ENCODE peak calls at places on chromosomes 16 and 17, in six cellular contexts. One of them, this sample, is unnamed. For H3K4me1 and H3K27me3, the result is how much of the 10 kb centered on the place peaks cover.

GRCh38 chr17:39244016-39244599 is 18.4 kb upstream of the STAC2 start:
- DNase-seq in upper lobe of right lung: no peak
- DNase-seq in small intestine: no peak
- DNase-seq in H1: no peak
- DNase-seq in CD8-positive, alpha-beta memory T cell: no peak
- DNase-seq in sigmoid colon: peak
- DNase-seq in this sample: no peak

GRCh38 chr17:46841561-46842379 is 9.6 kb upstream of the WNT9B start:
- DNase-seq in small intestine: no peak
- DNase-seq in H1: peak
- DNase-seq in upper lobe of right lung: no peak
- DNase-seq in sigmoid colon: no peak
- DNase-seq in CD8-positive, alpha-beta memory T cell: no peak
- DNase-seq in this sample: no peak

GRCh38 chr17:27624555-27624954 is 6.4 kb upstream of the LGALS9 start:
- DNase-seq in small intestine: no peak
- DNase-seq in sigmoid colon: no peak
- DNase-seq in CD8-positive, alpha-beta memory T cell: no peak
- DNase-seq in H1: no peak
- DNase-seq in upper lobe of right lung: no peak
- DNase-seq in this sample: no peak

GRCh38 chr17:62950067-62950466 is 16.0 kb upstream of the TANC2 start:
- DNase-seq in upper lobe of right lung: no peak
- DNase-seq in sigmoid colon: no peak
- DNase-seq in H1: no peak
- DNase-seq in CD8-positive, alpha-beta memory T cell: no peak
- DNase-seq in small intestine: peak
- DNase-seq in this sample: no peak

GRCh38 chr17:2406903-2407790 is 6.3 kb upstream of the MNT start:
- DNase-seq in H1: no peak
- DNase-seq in upper lobe of right lung: no peak
- DNase-seq in small intestine: peak
- DNase-seq in sigmoid colon: peak
- DNase-seq in CD8-positive, alpha-beta memory T cell: no peak
- DNase-seq in this sample: no peak

GRCh38 chr17:15946611-15947120 is 1.7 kb downstream of the ADORA2B start:
- DNase-seq in upper lobe of right lung: peak
- DNase-seq in H1: no peak
- DNase-seq in CD8-positive, alpha-beta memory T cell: no peak
- DNase-seq in sigmoid colon: peak
- DNase-seq in small intestine: no peak
- DNase-seq in this sample: no peak

GRCh38 chr16:30901201-30902069 is 5.0 kb downstream of the CTF1 start:
- DNase-seq in CD8-positive, alpha-beta memory T cell: no peak
- DNase-seq in upper lobe of right lung: no peak
- DNase-seq in sigmoid colon: no peak
- DNase-seq in H1: no peak
- DNase-seq in small intestine: no peak
- DNase-seq in this sample: no peak

GRCh38 chr17:56601613-56602012 is 8.1 kb downstream of the NOG start:
- DNase-seq in upper lobe of right lung: no peak
- DNase-seq in CD8-positive, alpha-beta memory T cell: no peak
- DNase-seq in small intestine: no peak
- DNase-seq in H1: no peak
- DNase-seq in sigmoid colon: no peak
- DNase-seq in this sample: no peak

GRCh38 chr16:31474173-31474714 is 2.3 kb downstream of the TGFB1I1 start:
- DNase-seq in CD8-positive, alpha-beta memory T cell: no peak
- DNase-seq in H1: no peak
- DNase-seq in upper lobe of right lung: no peak
- DNase-seq in sigmoid colon: no peak
- DNase-seq in small intestine: no peak
- DNase-seq in this sample: no peak

GRCh38 chr16:51359141-51359960 is 208.3 kb upstream of the SALL1 start:
- DNase-seq in CD8-positive, alpha-beta memory T cell: no peak
- DNase-seq in sigmoid colon: peak
- DNase-seq in upper lobe of right lung: no peak
- DNase-seq in H1: peak
- DNase-seq in small intestine: no peak
- DNase-seq in this sample: no peak

GRCh38 chr17:74632196-74632540 is 8.6 kb upstream of the CD300E start:
- DNase-seq in H1: no peak
- DNase-seq in small intestine: no peak
- DNase-seq in sigmoid colon: no peak
- DNase-seq in upper lobe of right lung: no peak
- DNase-seq in CD8-positive, alpha-beta memory T cell: no peak
- DNase-seq in this sample: no peak

GRCh38 chr17:66665194-66665593 is 169.7 kb upstream of the CACNG5 start:
- DNase-seq in small intestine: no peak
- DNase-seq in CD8-positive, alpha-beta memory T cell: no peak
- DNase-seq in sigmoid colon: no peak
- DNase-seq in upper lobe of right lung: no peak
- DNase-seq in H1: no peak
- DNase-seq in this sample: no peak

GRCh38 chr16:21722771-21723460 is 59.1 kb downstream of the OTOA start:
- DNase-seq in sigmoid colon: no peak
- DNase-seq in small intestine: no peak
- DNase-seq in upper lobe of right lung: no peak
- DNase-seq in H1: no peak
- DNase-seq in CD8-positive, alpha-beta memory T cell: no peak
- DNase-seq in this sample: no peak

GRCh38 chr16:55480228-55480655 is 1.2 kb downstream of the MMP2 start:
- DNase-seq in sigmoid colon: peak
- DNase-seq in upper lobe of right lung: peak
- DNase-seq in small intestine: no peak
- DNase-seq in H1: peak
- DNase-seq in CD8-positive, alpha-beta memory T cell: no peak
- DNase-seq in this sample: no peak

GRCh38 chr17:15442316-15443185 is 24.9 kb downstream of the CDRT4 start:
- DNase-seq in sigmoid colon: peak
- DNase-seq in upper lobe of right lung: no peak
- DNase-seq in H1: no peak
- DNase-seq in CD8-positive, alpha-beta memory T cell: no peak
- DNase-seq in small intestine: no peak
- DNase-seq in this sample: no peak

GRCh38 chr16:28981517-28981916 is 3.3 kb upstream of the LAT start:
- DNase-seq in H1: peak
- DNase-seq in upper lobe of right lung: no peak
- DNase-seq in CD8-positive, alpha-beta memory T cell: no peak
- DNase-seq in sigmoid colon: no peak
- DNase-seq in small intestine: peak
- DNase-seq in this sample: no peak

GRCh38 chr17:42536048-42536371 is at the start of gene NAGLU:
- DNase-seq in small intestine: peak
- DNase-seq in sigmoid colon: peak
- DNase-seq in H1: peak
- DNase-seq in CD8-positive, alpha-beta memory T cell: peak
- DNase-seq in upper lobe of right lung: peak
- DNase-seq in this sample: no peak

GRCh38 chr17:78394209-78394608 is 15.8 kb downstream of the PGS1 start:
- DNase-seq in CD8-positive, alpha-beta memory T cell: no peak
- DNase-seq in small intestine: no peak
- DNase-seq in H1: no peak
- DNase-seq in sigmoid colon: no peak
- DNase-seq in upper lobe of right lung: no peak
- DNase-seq in this sample: no peak

GRCh38 chr17:60188727-60189126 is 39.0 kb downstream of the CA4 start:
- DNase-seq in small intestine: no peak
- DNase-seq in sigmoid colon: no peak
- DNase-seq in CD8-positive, alpha-beta memory T cell: no peak
- DNase-seq in H1: no peak
- DNase-seq in upper lobe of right lung: no peak
- DNase-seq in this sample: no peak

GRCh38 chr17:74448774-74449173 is 16.9 kb downstream of the GPRC5C start:
- DNase-seq in H1: no peak
- DNase-seq in upper lobe of right lung: no peak
- DNase-seq in sigmoid colon: no peak
- DNase-seq in CD8-positive, alpha-beta memory T cell: no peak
- DNase-seq in small intestine: no peak
- DNase-seq in this sample: no peak

DNA sequence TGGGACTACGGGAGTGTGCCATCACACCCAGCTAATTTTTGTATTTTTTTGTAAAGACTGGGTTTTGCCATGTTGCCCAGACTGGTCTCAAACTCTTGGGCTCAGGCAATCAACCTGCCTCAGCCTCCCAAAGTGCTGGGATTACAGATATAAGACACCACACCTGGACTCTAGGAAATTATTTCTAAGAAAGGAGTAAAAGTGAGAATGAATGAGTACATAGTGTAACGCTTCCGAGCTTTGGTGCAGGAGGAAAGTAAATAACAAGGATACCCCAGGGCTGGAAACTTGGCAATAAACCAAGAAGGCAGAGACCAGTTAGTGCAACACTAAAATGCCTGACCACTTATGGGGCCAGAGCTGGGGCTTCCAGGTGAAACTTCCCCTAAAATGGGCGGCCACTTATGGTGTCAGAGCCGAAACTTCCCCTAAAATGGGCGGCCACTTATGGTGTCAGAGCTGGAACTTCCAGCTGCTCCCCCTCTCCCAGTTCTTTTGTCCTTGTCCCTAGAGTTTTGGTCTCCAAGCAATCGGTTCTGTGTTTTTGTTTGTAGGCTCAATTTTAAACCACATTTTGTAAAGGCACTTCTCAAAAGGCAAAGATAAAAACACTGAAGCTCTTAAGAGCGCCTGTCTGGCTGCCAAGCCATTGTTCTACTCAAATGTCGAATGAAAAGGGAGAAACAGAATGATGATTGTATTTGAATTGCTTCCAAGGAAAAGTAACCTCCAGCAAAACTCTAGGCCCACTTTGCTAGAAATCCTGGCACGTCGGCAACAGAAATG is 64.0 kb downstream of the NXN start:
- DNase-seq in upper lobe of right lung: no peak
- DNase-seq in CD8-positive, alpha-beta memory T cell: no peak
- DNase-seq in sigmoid colon: no peak
- DNase-seq in H1: no peak
- DNase-seq in small intestine: no peak
- DNase-seq in this sample: no peak
- H3K4me1 ChIP-seq in upper lobe of right lung: under half
- H3K4me1 ChIP-seq in CD8-positive, alpha-beta memory T cell: under half
- H3K4me1 ChIP-seq in sigmoid colon: half or more
- H3K4me1 ChIP-seq in H1: under half
- H3K4me1 ChIP-seq in small intestine: under half
- H3K4me1 ChIP-seq in this sample: under half

DNA sequence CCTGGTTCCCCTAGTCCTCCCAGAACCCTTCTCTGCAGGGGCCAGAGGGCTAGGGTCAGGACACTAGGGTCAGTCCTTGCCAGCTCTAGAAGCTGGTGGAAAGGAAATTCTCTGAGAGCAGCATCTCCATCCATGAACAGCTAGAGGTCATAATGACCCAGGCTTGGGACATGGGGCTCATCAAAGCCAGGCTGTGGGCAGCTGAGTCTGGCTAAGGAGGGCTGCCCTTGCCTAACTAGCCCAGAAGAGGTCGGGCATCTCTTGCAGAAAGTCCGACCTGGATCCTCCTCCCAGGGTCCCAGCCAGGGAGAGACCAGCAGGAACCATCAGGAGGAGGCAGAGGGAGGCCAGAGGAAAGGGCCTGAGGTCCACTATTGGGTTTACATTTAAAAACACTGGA is 4.3 kb downstream of the MPO start:
- DNase-seq in sigmoid colon: no peak
- DNase-seq in upper lobe of right lung: no peak
- DNase-seq in CD8-positive, alpha-beta memory T cell: no peak
- DNase-seq in H1: no peak
- DNase-seq in small intestine: no peak
- DNase-seq in this sample: no peak
- H3K27me3 ChIP-seq in sigmoid colon: under half
- H3K27me3 ChIP-seq in upper lobe of right lung: under half
- H3K27me3 ChIP-seq in CD8-positive, alpha-beta memory T cell: under half
- H3K27me3 ChIP-seq in H1: under half
- H3K27me3 ChIP-seq in small intestine: under half
- H3K27me3 ChIP-seq in this sample: under half

GRCh38 chr17:9072626-9073339 is 51.5 kb downstream of the NTN1 start:
- DNase-seq in small intestine: peak
- DNase-seq in CD8-positive, alpha-beta memory T cell: no peak
- DNase-seq in H1: no peak
- DNase-seq in upper lobe of right lung: no peak
- DNase-seq in sigmoid colon: peak
- DNase-seq in this sample: no peak
- H3K27ac ChIP-seq in small intestine: peak
- H3K27ac ChIP-seq in CD8-positive, alpha-beta memory T cell: no peak
- H3K27ac ChIP-seq in H1: no peak
- H3K27ac ChIP-seq in upper lobe of right lung: peak
- H3K27ac ChIP-seq in sigmoid colon: peak
- H3K27ac ChIP-seq in this sample: no peak

GRCh38 chr17:19347323-19348080 is 15.0 kb downstream of the B9D1 start:
- DNase-seq in upper lobe of right lung: peak
- DNase-seq in sigmoid colon: peak
- DNase-seq in CD8-positive, alpha-beta memory T cell: no peak
- DNase-seq in H1: no peak
- DNase-seq in small intestine: no peak
- DNase-seq in this sample: no peak

GRCh38 chr17:19348081-19348650 is 14.4 kb downstream of the B9D1 start:
- DNase-seq in upper lobe of right lung: no peak
- DNase-seq in sigmoid colon: peak
- DNase-seq in CD8-positive, alpha-beta memory T cell: no peak
- DNase-seq in small intestine: no peak
- DNase-seq in H1: no peak
- DNase-seq in this sample: no peak

GRCh38 chr17:19345486-19346350 is 16.8 kb downstream of the B9D1 start:
- DNase-seq in H1: no peak
- DNase-seq in CD8-positive, alpha-beta memory T cell: no peak
- DNase-seq in sigmoid colon: peak
- DNase-seq in small intestine: no peak
- DNase-seq in upper lobe of right lung: peak
- DNase-seq in this sample: no peak

GRCh38 chr17:19345067-19345460 is 17.5 kb downstream of the B9D1 start:
- DNase-seq in CD8-positive, alpha-beta memory T cell: no peak
- DNase-seq in upper lobe of right lung: peak
- DNase-seq in sigmoid colon: peak
- DNase-seq in small intestine: no peak
- DNase-seq in H1: no peak
- DNase-seq in this sample: no peak

DNA sequence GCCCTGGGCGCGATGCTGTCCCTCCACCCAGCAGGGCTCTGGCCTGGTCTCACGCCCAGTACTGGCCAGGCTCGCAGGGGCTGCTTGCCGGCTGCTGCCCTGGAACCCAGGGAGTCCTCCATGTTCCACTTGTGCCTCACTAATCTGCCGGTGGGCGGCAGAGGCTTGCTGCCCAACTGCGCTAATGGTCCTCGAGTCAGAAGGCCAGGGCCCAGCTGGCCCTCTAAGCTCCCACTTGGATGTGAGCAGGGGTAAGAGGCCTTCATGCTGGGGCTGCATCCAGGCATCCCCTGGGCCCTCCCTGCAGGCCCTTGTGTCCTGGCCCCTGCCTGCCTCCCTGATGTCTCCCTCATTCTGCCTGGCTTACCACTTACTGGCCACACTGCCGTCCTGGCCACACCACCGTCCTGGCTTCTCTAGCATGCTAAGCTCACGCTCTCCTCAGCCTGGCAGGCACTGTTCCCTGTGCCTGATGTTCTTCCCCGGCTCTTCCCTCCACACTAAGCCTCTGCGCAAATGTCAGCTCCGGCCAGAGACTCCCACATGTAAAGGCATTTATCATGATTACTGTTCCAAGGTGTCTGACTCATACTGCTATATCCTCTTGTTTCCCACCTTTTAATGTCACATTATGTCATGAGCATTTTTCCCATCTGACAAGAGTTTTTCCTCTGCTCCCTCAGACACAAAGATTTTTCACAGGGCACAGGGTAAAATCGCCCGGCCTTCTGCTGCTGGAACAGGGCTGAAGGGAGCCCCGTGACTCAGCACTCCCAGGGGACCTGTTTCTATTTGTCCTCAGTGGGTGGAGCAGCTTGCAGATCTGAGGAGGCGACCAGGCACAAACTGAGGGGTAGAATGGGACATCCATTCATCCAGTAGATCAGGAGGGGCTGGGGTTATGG is 15.9 kb downstream of the B9D1 start:
- DNase-seq in sigmoid colon: peak
- DNase-seq in CD8-positive, alpha-beta memory T cell: no peak
- DNase-seq in small intestine: no peak
- DNase-seq in upper lobe of right lung: peak
- DNase-seq in H1: no peak
- DNase-seq in this sample: no peak
- H3K4me1 ChIP-seq in sigmoid colon: under half
- H3K4me1 ChIP-seq in CD8-positive, alpha-beta memory T cell: under half
- H3K4me1 ChIP-seq in small intestine: under half
- H3K4me1 ChIP-seq in upper lobe of right lung: under half
- H3K4me1 ChIP-seq in H1: under half
- H3K4me1 ChIP-seq in this sample: under half

This sample was measured in iPS DF 6.9.